ENCODE peak calls at places on chromosome 6, in eight cellular contexts. E, C, B, X, J, D, V and O are unnamed samples.

GRCh38 chr6:152846825-152847224 is 96.2 kb downstream of the VIP start:
- DNase-seq in E (no peak), C (no peak), B (no peak), X (no peak), J (no peak), D (no peak), V (no peak), O (no peak)

GRCh38 chr6:166578536-166579233 is 7.8 kb downstream of the RAMACL start:
- DNase-seq in E (no peak), C (no peak), B (no peak), X (no peak), J (no peak), D (no peak), V (no peak), O (no peak)

GRCh38 chr6:34630040-34630439 is 66.5 kb downstream of the ILRUN start:
- DNase-seq in E (no peak), C (no peak), B (no peak), X (no peak), J (no peak), D (no peak), V (no peak), O (no peak)

GRCh38 chr6:154874684-154875594 is 120.2 kb upstream of the TIAM2 start:
- DNase-seq in E (no peak), C (no peak), B (no peak), X (no peak), J (no peak), D (no peak), V (no peak), O (no peak)

GRCh38 chr6:41505084-41506049 is 40.8 kb upstream of the FOXP4 start:
- DNase-seq in E (peak), C (no peak), B (no peak), X (no peak), J (no peak), D (peak), V (peak), O (peak)

GRCh38 chr6:109236140-109237081 is 141.1 kb downstream of the CEP57L1 start:
- DNase-seq in E (no peak), C (no peak), B (no peak), X (peak), J (no peak), D (no peak), V (peak), O (peak)

GRCh38 chr6:10381133-10381829 is 33.6 kb downstream of the TFAP2A start:
- DNase-seq in E (no peak), C (no peak), B (no peak), X (no peak), J (no peak), D (no peak), V (peak), O (no peak)

GRCh38 chr6:3665608-3666007 is 85.9 kb downstream of the PXDC1 start:
- DNase-seq in E (no peak), C (no peak), B (no peak), X (no peak), J (no peak), D (peak), V (no peak), O (no peak)

GRCh38 chr6:80438728-80439127 is 332.3 kb downstream of the BCKDHB start:
- DNase-seq in E (peak), C (no peak), B (no peak), X (no peak), J (no peak), D (no peak), V (no peak), O (no peak)

GRCh38 chr6:30913721-30914075 is 340 bp upstream of the VARS2 start:
- DNase-seq in E (no peak), C (no peak), B (no peak), X (no peak), J (no peak), D (no peak), V (no peak), O (no peak)

GRCh38 chr6:51360287-51360686 is 541.6 kb downstream of the TFAP2B start:
- DNase-seq in E (no peak), C (no peak), B (no peak), X (no peak), J (no peak), D (no peak), V (no peak), O (no peak)

GRCh38 chr6:133341607-133342158 is 100.5 kb downstream of the EYA4 start:
- DNase-seq in E (peak), C (no peak), B (no peak), X (no peak), J (no peak), D (no peak), V (no peak), O (peak)

GRCh38 chr6:147204060-147204785 is at the start of gene STXBP5:
- DNase-seq in E (peak), C (peak), B (peak), X (peak), J (peak), D (no peak), V (peak), O (no peak)

GRCh38 chr6:90496191-90496590 is 90.7 kb downstream of the MAP3K7 start:
- DNase-seq in E (no peak), C (no peak), B (no peak), X (no peak), J (no peak), D (no peak), V (no peak), O (no peak)

GRCh38 chr6:33822575-33823395 is 19.0 kb upstream of the MLN start:
- DNase-seq in E (no peak), C (no peak), B (no peak), X (peak), J (no peak), D (no peak), V (peak), O (peak)

GRCh38 chr6:52155791-52156576 is 30.2 kb upstream of the IL17A start:
- DNase-seq in E (peak), C (no peak), B (no peak), X (no peak), J (no peak), D (no peak), V (peak), O (no peak)

GRCh38 chr6:10307476-10307875 is 107.4 kb downstream of the TFAP2A start:
- DNase-seq in E (no peak), C (no peak), B (no peak), X (no peak), J (no peak), D (no peak), V (no peak), O (no peak)

GRCh38 chr6:29552512-29553051 is 7.0 kb downstream of the UBD start:
- DNase-seq in E (no peak), C (no peak), B (no peak), X (no peak), J (no peak), D (peak), V (peak), O (no peak)

GRCh38 chr6:28349892-28350737 is at the start of gene ZKSCAN3:
- DNase-seq in E (peak), C (peak), B (peak), X (peak), J (peak), D (peak), V (peak), O (peak)

GRCh38 chr6:9978480-9978879 is 436.4 kb downstream of the TFAP2A start:
- DNase-seq in E (no peak), C (no peak), B (no peak), X (no peak), J (no peak), D (no peak), V (no peak), O (no peak)

GRCh38 chr6:43715056-43715788 is 27.6 kb upstream of the MRPS18A start:
- DNase-seq in E (no peak), C (no peak), B (no peak), X (no peak), J (no peak), D (no peak), V (peak), O (no peak)

GRCh38 chr6:169188051-169188863 is 65.4 kb downstream of the THBS2 start:
- DNase-seq in E (no peak), C (no peak), B (no peak), X (peak), J (no peak), D (no peak), V (peak), O (no peak)

GRCh38 chr6:6730831-6731230 is 142.3 kb downstream of the LY86 start:
- DNase-seq in E (peak), C (no peak), B (no peak), X (no peak), J (no peak), D (no peak), V (no peak), O (no peak)

GRCh38 chr6:137349856-137350830 is 131.0 kb upstream of the IFNGR1 start:
- DNase-seq in E (no peak), C (no peak), B (no peak), X (no peak), J (no peak), D (peak), V (no peak), O (no peak)

GRCh38 chr6:148761532-148761951 is 14.7 kb downstream of the UST start:
- DNase-seq in E (peak), C (peak), B (peak), X (no peak), J (no peak), D (no peak), V (no peak), O (no peak)

GRCh38 chr6:37552267-37552666 is 52.6 kb upstream of the CCDC167 start:
- DNase-seq in E (no peak), C (no peak), B (no peak), X (no peak), J (no peak), D (no peak), V (no peak), O (no peak)

GRCh38 chr6:30612213-30612612 is 4.8 kb downstream of the PPP1R10 start:
- DNase-seq in E (no peak), C (no peak), B (no peak), X (no peak), J (no peak), D (no peak), V (no peak), O (no peak)

GRCh38 chr6:10054662-10055061 is 360.2 kb downstream of the TFAP2A start:
- DNase-seq in E (no peak), C (no peak), B (no peak), X (no peak), J (no peak), D (no peak), V (no peak), O (no peak)

GRCh38 chr6:44179648-44180047 is 21.0 kb downstream of the CAPN11 start:
- DNase-seq in E (no peak), C (no peak), B (no peak), X (no peak), J (no peak), D (no peak), V (no peak), O (no peak)

GRCh38 chr6:74431873-74432272 is 735.9 kb downstream of the CD109 start:
- DNase-seq in E (no peak), C (no peak), B (no peak), X (no peak), J (no peak), D (no peak), V (no peak), O (no peak)

GRCh38 chr6:13865132-13865531 is 50.8 kb upstream of the MCUR1 start:
- DNase-seq in E (no peak), C (no peak), B (no peak), X (no peak), J (no peak), D (no peak), V (no peak), O (no peak)

GRCh38 chr6:81735756-81736380 is 16.6 kb downstream of the TENT5A start:
- DNase-seq in E (no peak), C (no peak), B (no peak), X (no peak), J (no peak), D (no peak), V (no peak), O (no peak)

GRCh38 chr6:3635482-3635881 is 116.0 kb downstream of the PXDC1 start:
- DNase-seq in E (no peak), C (no peak), B (no peak), X (no peak), J (no peak), D (no peak), V (no peak), O (no peak)

GRCh38 chr6:137218473-137218916 is 690 bp downstream of the IFNGR1 start:
- DNase-seq in E (peak), C (peak), B (peak), X (peak), J (peak), D (no peak), V (peak), O (no peak)

GRCh38 chr6:24408719-24409410 is 6.1 kb downstream of the MRS2 start:
- DNase-seq in E (no peak), C (no peak), B (no peak), X (no peak), J (no peak), D (no peak), V (peak), O (no peak)